ENCODE peak calls at places on chromosomes 12 and 14, in four cellular contexts. One of them, this sample, is unnamed.
A peak's percentile ranks its signal among the peaks of the same experiment; 100 is the strongest.

GRCh38 chr12:111503116-111503515 is 96.0 kb downstream of the ATXN2 start:
- DNase-seq in kidney epithelial cell: no peak
- DNase-seq in astrocyte of the spinal cord: no peak
- DNase-seq in stomach: no peak
- DNase-seq in this sample: no peak

GRCh38 chr12:2520722-2521246 is 274.0 kb upstream of the FKBP4 start:
- DNase-seq in astrocyte of the spinal cord: no peak
- DNase-seq in kidney epithelial cell: no peak
- DNase-seq in stomach: no peak
- DNase-seq in this sample: no peak

GRCh38 chr12:122045262-122045661 is 23.6 kb downstream of the BCL7A start:
- DNase-seq in kidney epithelial cell: no peak
- DNase-seq in astrocyte of the spinal cord: no peak
- DNase-seq in stomach: no peak
- DNase-seq in this sample: no peak

GRCh38 chr12:79455314-79455713 is 235.4 kb downstream of the PAWR start:
- DNase-seq in kidney epithelial cell: no peak
- DNase-seq in stomach: no peak
- DNase-seq in astrocyte of the spinal cord: no peak
- DNase-seq in this sample: peak; percentile 2

GRCh38 chr14:105275267-105275946 is 25.4 kb downstream of the BRF1 start:
- DNase-seq in astrocyte of the spinal cord: peak; percentile 13
- DNase-seq in kidney epithelial cell: no peak
- DNase-seq in stomach: no peak
- DNase-seq in this sample: no peak

GRCh38 chr12:48032597-48032996 is 28.3 kb upstream of the COL2A1 start:
- DNase-seq in stomach: no peak
- DNase-seq in kidney epithelial cell: no peak
- DNase-seq in astrocyte of the spinal cord: no peak
- DNase-seq in this sample: no peak

GRCh38 chr12:69645031-69645430 is 34.3 kb upstream of the LRRC10 start:
- DNase-seq in astrocyte of the spinal cord: no peak
- DNase-seq in kidney epithelial cell: no peak
- DNase-seq in stomach: no peak
- DNase-seq in this sample: no peak

GRCh38 chr12:124410354-124411175 is 115.7 kb downstream of the RFLNA start:
- DNase-seq in stomach: no peak
- DNase-seq in kidney epithelial cell: no peak
- DNase-seq in astrocyte of the spinal cord: no peak
- DNase-seq in this sample: no peak

GRCh38 chr12:88925370-88925915 is 345.2 kb upstream of the KITLG start:
- DNase-seq in kidney epithelial cell: no peak
- DNase-seq in astrocyte of the spinal cord: no peak
- DNase-seq in stomach: no peak
- DNase-seq in this sample: no peak

GRCh38 chr14:66998013-66998412 is 191.2 kb upstream of the GARIN2 start:
- DNase-seq in astrocyte of the spinal cord: no peak
- DNase-seq in kidney epithelial cell: no peak
- DNase-seq in stomach: no peak
- DNase-seq in this sample: no peak

GRCh38 chr12:12881495-12881894 is 9.9 kb upstream of the GPRC5A start:
- DNase-seq in stomach: no peak
- DNase-seq in kidney epithelial cell: no peak
- DNase-seq in astrocyte of the spinal cord: peak; percentile 65
- DNase-seq in this sample: peak; percentile 68

GRCh38 chr14:94632305-94632590 is 20.1 kb downstream of the SERPINA3 start:
- DNase-seq in kidney epithelial cell: no peak
- DNase-seq in stomach: no peak
- DNase-seq in astrocyte of the spinal cord: no peak
- DNase-seq in this sample: no peak

GRCh38 chr12:126163984-126164383 is 1098.7 kb downstream of the AACS start:
- DNase-seq in kidney epithelial cell: no peak
- DNase-seq in astrocyte of the spinal cord: no peak
- DNase-seq in stomach: peak; percentile 67
- DNase-seq in this sample: no peak

GRCh38 chr12:101343893-101344292 is 63.7 kb downstream of the ARL1 start:
- DNase-seq in astrocyte of the spinal cord: no peak
- DNase-seq in kidney epithelial cell: no peak
- DNase-seq in stomach: no peak
- DNase-seq in this sample: no peak

GRCh38 chr12:113048716-113049127 is 7.8 kb upstream of the DTX1 start:
- DNase-seq in astrocyte of the spinal cord: peak; percentile 59
- DNase-seq in kidney epithelial cell: peak; percentile 7
- DNase-seq in stomach: peak; percentile 57
- DNase-seq in this sample: peak; percentile 71

GRCh38 chr14:101230161-101230850 is 326.8 kb upstream of the RTL1 start:
- DNase-seq in stomach: no peak
- DNase-seq in kidney epithelial cell: no peak
- DNase-seq in astrocyte of the spinal cord: no peak
- DNase-seq in this sample: no peak

GRCh38 chr12:25054076-25054782 is 105.3 kb upstream of the BCAT1 start:
- DNase-seq in kidney epithelial cell: no peak
- DNase-seq in stomach: no peak
- DNase-seq in astrocyte of the spinal cord: peak; percentile 10
- DNase-seq in this sample: peak; percentile 70

DNA sequence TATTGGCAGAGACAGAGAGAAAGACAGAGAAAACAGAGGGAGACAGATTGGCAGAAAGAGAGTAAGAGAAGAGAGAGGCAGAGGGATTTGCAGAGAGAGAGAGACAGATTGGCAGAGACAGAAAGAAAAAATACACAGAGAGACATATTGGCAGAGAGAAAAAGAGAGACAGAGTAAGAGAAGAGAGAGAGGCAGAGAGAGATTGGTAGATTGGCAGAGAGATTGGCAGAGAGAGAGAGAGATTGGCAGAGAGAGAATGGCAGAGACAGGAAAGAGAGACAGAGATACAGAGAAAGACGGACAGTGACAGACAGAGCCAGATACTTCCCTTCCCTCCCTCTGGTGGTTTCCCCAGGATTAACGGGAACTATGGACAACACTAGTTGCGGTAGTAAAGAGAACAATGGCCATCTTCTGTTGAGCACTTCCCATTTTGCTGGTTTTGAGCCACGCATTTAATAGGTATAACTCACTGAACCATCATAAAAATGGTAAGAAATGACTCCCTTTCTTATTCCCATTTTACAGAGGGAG is 2.6 kb upstream of the NOS1 start:
- DNase-seq in kidney epithelial cell: no peak
- DNase-seq in astrocyte of the spinal cord: no peak
- DNase-seq in stomach: no peak
- DNase-seq in this sample: peak; percentile 58
- TF ChIP-seq CTCF in kidney epithelial cell: no peak
- TF ChIP-seq CTCF in astrocyte of the spinal cord: no peak
- TF ChIP-seq CTCF in stomach: no peak
- TF ChIP-seq CTCF in this sample: peak; percentile 19

DNA sequence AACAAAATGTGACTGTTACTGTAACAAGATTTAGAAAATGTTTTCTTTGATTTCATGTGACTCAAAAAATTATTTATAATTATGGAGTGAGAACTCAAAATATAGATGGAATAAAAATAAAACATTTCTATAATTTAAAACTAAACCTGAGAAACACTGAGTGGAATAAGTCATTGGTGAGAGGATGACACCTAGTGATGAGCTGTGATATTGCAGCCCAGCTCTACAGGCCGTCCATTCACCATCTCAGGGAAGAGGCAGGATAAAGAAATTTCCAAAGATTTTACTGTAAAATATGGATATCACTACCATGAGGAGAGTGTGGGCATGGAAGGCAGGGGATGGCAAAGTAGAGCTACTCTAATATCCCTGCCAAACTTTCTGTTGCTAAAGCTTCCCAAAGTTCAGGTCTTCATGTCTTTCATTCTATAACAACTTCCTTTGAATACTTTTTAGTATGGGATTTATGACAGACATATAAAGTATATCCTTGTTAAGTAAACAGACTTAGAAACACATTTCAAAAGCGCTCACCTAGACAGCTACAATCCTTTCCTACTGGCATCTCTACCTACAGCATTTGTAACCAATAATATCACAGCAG is 308.0 kb downstream of the ITPR2 start:
- DNase-seq in astrocyte of the spinal cord: peak; percentile 12
- DNase-seq in stomach: no peak
- DNase-seq in kidney epithelial cell: no peak
- DNase-seq in this sample: peak; percentile 38
- TF ChIP-seq CTCF in astrocyte of the spinal cord: peak; percentile 58
- TF ChIP-seq CTCF in stomach: no peak
- TF ChIP-seq CTCF in kidney epithelial cell: peak; percentile 46
- TF ChIP-seq CTCF in this sample: peak; percentile 47

GRCh38 chr14:38210168-38210567 is 2.5 kb downstream of the SSTR1 start:
- DNase-seq in kidney epithelial cell: peak; percentile 41
- DNase-seq in stomach: peak; percentile 45
- DNase-seq in astrocyte of the spinal cord: peak; percentile 42
- DNase-seq in this sample: no peak

GRCh38 chr14:38211258-38211735 is 3.6 kb downstream of the SSTR1 start:
- DNase-seq in astrocyte of the spinal cord: no peak
- DNase-seq in kidney epithelial cell: no peak
- DNase-seq in stomach: no peak
- DNase-seq in this sample: no peak

GRCh38 chr14:38208825-38209562 is 1.3 kb downstream of the SSTR1 start:
- DNase-seq in kidney epithelial cell: peak; percentile 21
- DNase-seq in astrocyte of the spinal cord: peak; percentile 23
- DNase-seq in stomach: peak; percentile 88
- DNase-seq in this sample: no peak

GRCh38 chr14:38209572-38210159 is 2.0 kb downstream of the SSTR1 start:
- DNase-seq in stomach: peak; percentile 31
- DNase-seq in kidney epithelial cell: no peak
- DNase-seq in astrocyte of the spinal cord: no peak
- DNase-seq in this sample: no peak

GRCh38 chr14:38210587-38211257 is 3.0 kb downstream of the SSTR1 start:
- DNase-seq in astrocyte of the spinal cord: peak; percentile 47
- DNase-seq in stomach: peak; percentile 68
- DNase-seq in kidney epithelial cell: no peak
- DNase-seq in this sample: no peak
- TF ChIP-seq CTCF in astrocyte of the spinal cord: peak; percentile 40
- TF ChIP-seq CTCF in stomach: no peak
- TF ChIP-seq CTCF in kidney epithelial cell: peak; percentile 64
- TF ChIP-seq CTCF in this sample: no peak

GRCh38 chr12:100234591-100235304 is 32.1 kb downstream of the DEPDC4 start:
- DNase-seq in kidney epithelial cell: no peak
- DNase-seq in astrocyte of the spinal cord: peak; percentile 64
- DNase-seq in stomach: no peak
- DNase-seq in this sample: peak; percentile 56

GRCh38 chr12:100234166-100234565 is 32.7 kb downstream of the DEPDC4 start:
- DNase-seq in astrocyte of the spinal cord: peak; percentile 7
- DNase-seq in stomach: no peak
- DNase-seq in kidney epithelial cell: no peak
- DNase-seq in this sample: peak; percentile 31

GRCh38 chr12:100225491-100225890 is 24.9 kb downstream of the ACTR6 start:
- DNase-seq in stomach: no peak
- DNase-seq in kidney epithelial cell: no peak
- DNase-seq in astrocyte of the spinal cord: no peak
- DNase-seq in this sample: peak; percentile 37

GRCh38 chr12:100229876-100230275 is 29.3 kb downstream of the ACTR6 start:
- DNase-seq in stomach: no peak
- DNase-seq in astrocyte of the spinal cord: no peak
- DNase-seq in kidney epithelial cell: no peak
- DNase-seq in this sample: peak; percentile 86

GRCh38 chr12:100229036-100229635 is 28.5 kb downstream of the ACTR6 start:
- DNase-seq in astrocyte of the spinal cord: no peak
- DNase-seq in kidney epithelial cell: no peak
- DNase-seq in stomach: no peak
- DNase-seq in this sample: peak; percentile 53
- TF ChIP-seq CTCF in astrocyte of the spinal cord: peak; percentile 12
- TF ChIP-seq CTCF in kidney epithelial cell: no peak
- TF ChIP-seq CTCF in stomach: no peak
- TF ChIP-seq CTCF in this sample: peak; percentile 15

GRCh38 chr12:63499567-63499966 is 168.7 kb downstream of the DPY19L2 start:
- DNase-seq in astrocyte of the spinal cord: no peak
- DNase-seq in stomach: no peak
- DNase-seq in kidney epithelial cell: no peak
- DNase-seq in this sample: no peak

GRCh38 chr12:63495974-63496373 is 172.3 kb downstream of the DPY19L2 start:
- DNase-seq in astrocyte of the spinal cord: no peak
- DNase-seq in kidney epithelial cell: no peak
- DNase-seq in stomach: no peak
- DNase-seq in this sample: no peak

GRCh38 chr12:63498239-63498638 is 170.1 kb downstream of the DPY19L2 start:
- DNase-seq in astrocyte of the spinal cord: no peak
- DNase-seq in stomach: no peak
- DNase-seq in kidney epithelial cell: no peak
- DNase-seq in this sample: no peak

DNA sequence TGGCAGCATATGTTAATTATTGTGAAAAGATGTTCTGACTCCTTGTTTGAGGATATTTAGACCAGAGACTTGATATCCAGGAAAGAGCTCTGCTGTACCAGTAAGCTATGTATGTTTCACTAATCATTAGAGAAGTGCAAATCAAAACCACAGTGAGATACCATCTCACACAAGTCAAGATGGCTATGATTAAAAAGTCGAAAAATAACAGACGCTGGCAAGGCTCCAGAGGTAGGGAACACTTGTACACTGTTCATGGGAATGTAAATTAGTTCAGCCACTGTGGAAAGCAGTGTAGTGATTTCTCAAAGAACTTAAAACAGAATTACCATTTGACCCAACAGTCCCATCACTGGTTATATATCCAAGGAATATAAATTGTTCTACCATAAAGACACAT is 171.6 kb downstream of the DPY19L2 start:
- DNase-seq in kidney epithelial cell: no peak
- DNase-seq in astrocyte of the spinal cord: no peak
- DNase-seq in stomach: no peak
- DNase-seq in this sample: no peak
- TF ChIP-seq CTCF in kidney epithelial cell: no peak
- TF ChIP-seq CTCF in astrocyte of the spinal cord: no peak
- TF ChIP-seq CTCF in stomach: no peak
- TF ChIP-seq CTCF in this sample: no peak

DNA sequence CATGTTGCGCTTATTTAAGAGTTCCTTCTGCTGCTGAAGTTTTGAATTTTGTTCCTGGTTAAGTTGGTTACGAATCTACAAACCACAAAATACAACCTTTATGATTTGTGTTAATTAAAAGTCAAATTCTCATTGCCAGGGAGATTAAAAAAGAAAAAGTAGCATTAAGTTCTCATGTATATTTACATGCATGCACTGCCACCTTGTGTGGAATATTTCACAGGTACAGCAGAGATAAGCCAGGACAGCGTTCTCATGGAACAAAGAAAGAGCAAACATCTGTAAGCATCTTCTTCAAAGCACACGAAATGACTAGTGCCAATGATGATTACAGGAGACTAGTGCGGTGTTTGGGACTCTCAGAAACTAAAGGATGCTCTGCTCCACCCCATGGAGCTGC is 34.2 kb downstream of the ZFYVE21 start:
- DNase-seq in astrocyte of the spinal cord: no peak
- DNase-seq in stomach: no peak
- DNase-seq in kidney epithelial cell: no peak
- DNase-seq in this sample: no peak
- TF ChIP-seq CTCF in astrocyte of the spinal cord: peak; percentile 9
- TF ChIP-seq CTCF in stomach: no peak
- TF ChIP-seq CTCF in kidney epithelial cell: no peak
- TF ChIP-seq CTCF in this sample: no peak

GRCh38 chr14:61196034-61196433 is 85.1 kb downstream of the TMEM30B start:
- DNase-seq in stomach: no peak
- DNase-seq in astrocyte of the spinal cord: no peak
- DNase-seq in kidney epithelial cell: no peak
- DNase-seq in this sample: peak; percentile 31
- TF ChIP-seq CTCF in stomach: no peak
- TF ChIP-seq CTCF in astrocyte of the spinal cord: no peak
- TF ChIP-seq CTCF in kidney epithelial cell: no peak
- TF ChIP-seq CTCF in this sample: no peak